ENCODE peak calls at places on chromosomes 5 and 9, in five cellular contexts. Y, C, H, O and L are unnamed samples.

GRCh38 chr9:105887679-105888078 is 193.3 kb downstream of the TMEM38B start:
- DNase-seq in O (no peak), C (no peak), H (no peak), Y (no peak), L (peak; percentile 68)

GRCh38 chr9:7592321-7593319 is 207.0 kb downstream of the DMAC1 start:
- DNase-seq in Y (no peak), H (no peak), C (no peak), O (no peak), L (no peak)

GRCh38 chr5:150431048-150431447 is 18.3 kb upstream of the CD74 start:
- DNase-seq in H (no peak), O (no peak), C (no peak), Y (peak; percentile 51), L (no peak)

GRCh38 chr5:98994636-98995035 is 65.8 kb upstream of the CHD1 start:
- DNase-seq in C (no peak), H (no peak), Y (no peak), O (no peak), L (no peak)

GRCh38 chr9:105054488-105054887 is 126.5 kb upstream of the ABCA1 start:
- DNase-seq in Y (no peak), H (no peak), O (no peak), C (no peak), L (no peak)

GRCh38 chr5:134554319-134555222 is 29.1 kb downstream of the JADE2 start:
- DNase-seq in Y (peak; percentile 90), H (no peak), O (no peak), C (no peak), L (no peak)

GRCh38 chr9:4344946-4345345 is 45.1 kb upstream of the GLIS3 start:
- DNase-seq in H (no peak), Y (no peak), C (no peak), O (no peak), L (peak; percentile 66)

GRCh38 chr9:91037511-91038482 is 236.2 kb downstream of the SYK start:
- DNase-seq in C (no peak), H (no peak), O (peak; percentile 77), Y (peak; percentile 85), L (peak; percentile 91)

GRCh38 chr5:171367424-171368370 is 20.0 kb upstream of the NPM1 start:
- DNase-seq in C (peak; percentile 88), O (no peak), H (no peak), Y (no peak), L (no peak)

GRCh38 chr9:118637681-118638080 is 731.6 kb downstream of the BRINP1 start:
- DNase-seq in C (no peak), Y (no peak), H (no peak), O (no peak), L (no peak)

GRCh38 chr9:133427658-133428348 is 5.6 kb downstream of the ADAMTS13 start:
- DNase-seq in C (no peak), H (no peak), Y (no peak), O (no peak), L (no peak)

GRCh38 chr5:143355710-143356109 is 47.8 kb downstream of the NR3C1 start:
- DNase-seq in C (peak; percentile 85), Y (peak; percentile 44), O (no peak), H (peak; percentile 67), L (no peak)

GRCh38 chr5:177311361-177311722 is 356 bp downstream of the MXD3 start:
- DNase-seq in O (no peak), H (no peak), C (no peak), Y (no peak), L (no peak)

GRCh38 chr9:79111653-79112052 is 460.1 kb upstream of the TLE4 start:
- DNase-seq in O (no peak), H (no peak), Y (no peak), C (no peak), L (no peak)
- TF ChIP-seq CTCF in O (no peak), H (no peak), Y (no peak), C (no peak), L (no peak)

DNA sequence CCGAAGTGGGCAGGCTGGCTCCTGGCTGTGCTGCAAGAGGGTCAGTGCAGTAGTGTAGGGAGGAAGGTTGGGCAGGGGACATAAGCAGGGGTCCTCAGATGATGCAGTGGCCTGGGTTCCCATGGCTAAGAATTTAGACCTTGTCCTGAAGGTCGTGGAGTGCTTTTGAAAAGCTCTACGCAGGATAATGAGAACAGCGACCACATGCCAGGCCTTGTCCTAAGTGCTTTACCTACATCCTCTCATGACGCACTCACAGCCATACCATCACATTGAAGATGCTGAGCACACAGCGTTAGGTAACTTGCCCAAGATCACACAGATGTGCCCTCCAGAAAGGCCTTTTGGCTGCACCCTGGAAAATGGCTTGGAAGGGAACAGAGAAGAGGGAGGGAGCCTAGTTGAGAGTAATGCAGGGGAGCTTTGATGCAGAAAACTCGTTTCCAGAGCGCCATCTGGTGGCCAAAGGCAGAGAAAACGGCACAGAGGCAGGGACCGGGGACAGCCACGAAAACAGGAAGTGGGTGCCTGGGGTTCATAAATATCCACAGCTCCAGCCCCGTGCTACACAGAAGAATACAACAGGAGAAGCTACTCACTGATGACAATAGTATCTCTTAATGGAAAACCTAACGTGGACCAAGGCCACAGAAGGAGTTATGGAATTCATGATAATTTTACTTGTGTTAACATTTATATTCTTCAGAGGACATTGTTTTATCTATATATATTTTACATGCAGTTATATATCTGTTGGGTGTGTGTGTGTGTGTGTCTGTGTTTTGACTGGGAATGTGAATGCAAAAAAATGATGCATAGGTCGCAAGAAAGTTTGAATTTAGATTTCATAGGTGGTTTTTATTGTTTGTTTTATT is 2.7 kb upstream of the PCDH12 start:
- DNase-seq in C (peak; percentile 34), Y (peak; percentile 89), H (peak; percentile 97), O (peak; percentile 87), L (peak; percentile 98)
- TF ChIP-seq CTCF in C (peak; percentile 90), Y (peak; percentile 85), H (peak; percentile 83), O (peak; percentile 55), L (peak; percentile 91)

DNA sequence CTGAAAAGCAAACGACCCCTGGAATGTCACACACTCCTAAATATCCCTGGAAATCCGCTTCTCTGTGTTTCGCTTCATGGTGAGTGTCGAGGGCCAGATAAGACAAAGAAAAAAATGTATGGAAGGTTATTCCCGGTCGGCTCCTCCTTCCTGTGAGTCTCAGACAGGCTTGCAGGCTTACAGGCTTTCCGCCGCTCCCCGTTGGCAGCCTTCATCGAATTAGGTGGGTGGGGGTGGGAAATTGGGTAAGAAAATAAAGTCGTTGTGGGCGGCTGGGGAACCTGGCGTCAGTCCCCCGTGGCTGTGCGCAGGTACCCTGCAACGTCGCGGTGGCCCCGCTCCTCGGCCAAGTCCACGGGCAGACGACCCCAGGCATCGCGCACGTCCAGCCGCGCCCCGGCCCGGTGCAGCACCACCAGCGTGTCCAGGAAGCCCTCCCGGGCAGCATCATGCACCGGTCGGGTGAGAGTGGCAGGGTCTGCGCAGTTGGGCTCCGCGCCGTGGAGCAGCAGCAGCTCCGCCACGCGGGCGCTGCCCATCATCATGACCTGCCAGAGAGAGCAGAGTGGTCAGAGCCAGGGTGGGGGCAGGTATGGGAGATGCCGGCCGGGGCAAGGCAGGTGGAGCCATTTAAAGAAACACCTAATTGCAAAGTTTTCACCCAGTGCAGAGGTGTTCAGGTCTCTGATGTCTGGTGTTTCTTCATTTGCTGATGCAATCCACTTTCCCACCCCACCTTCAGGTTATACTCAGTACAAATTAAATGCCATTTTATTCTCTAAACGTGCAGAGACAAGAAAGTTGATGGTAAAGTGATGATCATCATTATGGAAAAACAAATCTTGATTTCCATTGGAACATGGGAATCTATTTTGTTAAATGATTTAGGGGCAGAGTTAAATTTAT is 3.2 kb downstream of the CDKN2B start:
- DNase-seq in Y (no peak), C (no peak), O (no peak), H (peak; percentile 47), L (no peak)
- TF ChIP-seq CTCF in Y (no peak), C (no peak), O (no peak), H (no peak), L (no peak)

DNA sequence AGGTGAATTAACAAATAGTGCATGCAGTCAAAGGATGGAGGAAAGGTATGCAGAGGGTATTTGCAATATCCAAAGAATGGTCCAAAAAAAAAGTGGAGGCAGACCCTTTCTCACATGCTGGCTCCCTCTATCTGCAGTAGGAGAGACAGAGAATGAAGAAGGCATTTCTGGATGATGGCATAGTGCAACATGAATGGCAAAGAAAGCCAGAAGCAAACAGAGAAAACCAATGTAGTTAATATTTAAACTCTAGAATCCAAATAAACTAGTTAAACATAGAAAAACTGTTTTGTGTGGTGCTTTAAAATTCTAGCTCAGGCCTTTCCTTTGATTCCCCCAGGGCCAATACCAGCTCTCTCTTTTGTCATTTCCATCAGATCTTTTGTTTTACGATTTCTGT is 403.1 kb upstream of the WWC1 start:
- DNase-seq in Y (no peak), H (no peak), C (peak; percentile 25), O (no peak), L (no peak)
- TF ChIP-seq CTCF in Y (peak; percentile 26), H (no peak), C (peak; percentile 40), O (no peak), L (no peak)

GRCh38 chr9:123959787-123960186 is 29.9 kb upstream of the DENND1A start:
- DNase-seq in Y (no peak), O (no peak), H (no peak), C (no peak), L (no peak)

GRCh38 chr9:123957168-123957721 is 27.3 kb upstream of the DENND1A start:
- DNase-seq in H (no peak), O (no peak), C (no peak), Y (no peak), L (no peak)

GRCh38 chr9:123960366-123960765 is 30.4 kb upstream of the DENND1A start:
- DNase-seq in H (no peak), Y (no peak), C (no peak), O (no peak), L (no peak)

GRCh38 chr9:123957731-123958130 is 27.8 kb upstream of the DENND1A start:
- DNase-seq in H (no peak), Y (no peak), O (no peak), C (no peak), L (no peak)

GRCh38 chr9:123960965-123961364 is 31.0 kb upstream of the DENND1A start:
- DNase-seq in Y (no peak), O (no peak), C (no peak), H (no peak), L (no peak)
- TF ChIP-seq CTCF in Y (no peak), O (no peak), C (no peak), H (no peak), L (no peak)

GRCh38 chr9:93036887-93037475 is 21.5 kb upstream of the SUSD3 start:
- DNase-seq in C (no peak), H (no peak), O (no peak), Y (no peak), L (no peak)
- TF ChIP-seq CTCF in C (no peak), H (no peak), O (no peak), Y (no peak), L (no peak)

GRCh38 chr9:120383999-120384924 is 195.7 kb downstream of the CDK5RAP2 start:
- DNase-seq in C (no peak), H (no peak), O (no peak), Y (peak; percentile 94), L (no peak)
- TF ChIP-seq CTCF in C (no peak), H (no peak), O (no peak), Y (no peak), L (no peak)